ENCODE peak calls at places on chromosomes 2 and 18, in five cellular contexts. L is RKO, K is HFFc6, M is GM18507, E is ELR. P is an unnamed sample.

GRCh38 chr2:201219328-201220096 is 36.6 kb downstream of the CASP10 start:
- DNase-seq in M (no peak), L (no peak), E (no peak), K (no peak), P (no peak)

GRCh38 chr2:119929537-119929936 is 83.3 kb upstream of the EPB41L5 start:
- DNase-seq in L (no peak), M (no peak), E (no peak), K (no peak), P (no peak)

GRCh38 chr2:144233226-144234114 is 286.4 kb downstream of the ZEB2 start:
- DNase-seq in K (no peak), E (no peak), L (no peak), M (no peak), P (no peak)

GRCh38 chr2:81650048-81650971 is 1345.8 kb upstream of the LRRTM1 start:
- DNase-seq in K (no peak), M (no peak), L (peak), E (peak), P (no peak)

GRCh38 chr2:70795164-70795995 is 4.9 kb upstream of the FIGLA start:
- DNase-seq in E (no peak), K (no peak), M (no peak), L (no peak), P (no peak)

GRCh38 chr2:46257476-46257875 is 39.7 kb upstream of the EPAS1 start:
- DNase-seq in K (peak), M (no peak), L (peak), E (peak), P (peak)

GRCh38 chr2:64291181-64291580 is 147.0 kb upstream of the PELI1 start:
- DNase-seq in L (peak), M (no peak), E (peak), K (peak), P (peak)

GRCh38 chr2:172253190-172254052 is 150.7 kb upstream of the DLX2 start:
- DNase-seq in K (peak), M (no peak), L (peak), E (peak), P (peak)

GRCh38 chr2:46036929-46037328 is 260.3 kb upstream of the EPAS1 start:
- DNase-seq in K (no peak), E (peak), M (no peak), L (no peak), P (peak)

GRCh38 chr2:37672104-37672869 is 845 bp upstream of the CDC42EP3 start:
- DNase-seq in L (peak), M (peak), K (peak), E (peak), P (peak)

GRCh38 chr2:235432741-235433520 is 60.9 kb upstream of the AGAP1 start:
- DNase-seq in K (no peak), E (no peak), L (no peak), M (no peak), P (peak)

GRCh38 chr2:172438741-172439508 is 11.5 kb downstream of the ITGA6 start:
- DNase-seq in L (peak), E (peak), M (no peak), K (peak), P (peak)

GRCh38 chr18:57644540-57644939 is 22.9 kb upstream of the NARS1 start:
- DNase-seq in M (no peak), E (peak), K (no peak), L (no peak), P (no peak)

GRCh38 chr18:12741351-12741750 is 38.5 kb downstream of the PSMG2 start:
- DNase-seq in K (peak), M (no peak), L (peak), E (peak), P (no peak)

GRCh38 chr18:65768379-65768778 is 17.6 kb downstream of the CDH7 start:
- DNase-seq in E (no peak), M (no peak), L (peak), K (no peak), P (no peak)

GRCh38 chr2:178834086-178834485 is 26.9 kb upstream of the TTN start:
- DNase-seq in E (no peak), K (no peak), M (no peak), L (no peak), P (no peak)

GRCh38 chr18:63224574-63224973 is 95.0 kb downstream of the BCL2 start:
- DNase-seq in K (no peak), E (no peak), L (no peak), M (no peak), P (no peak)

GRCh38 chr2:4219571-4219970 is 516.2 kb downstream of the DCDC2C start:
- DNase-seq in L (peak), E (no peak), M (no peak), K (no peak), P (no peak)

GRCh38 chr2:88874063-88874657 is 182.7 kb downstream of the RPIA start:
- DNase-seq in L (peak), K (peak), M (no peak), E (peak), P (peak)

GRCh38 chr2:61993422-61994024 is 88.0 kb downstream of the COMMD1 start:
- DNase-seq in M (no peak), K (peak), L (peak), E (peak), P (peak)

GRCh38 chr2:222040333-222040732 is 258.5 kb downstream of the PAX3 start:
- DNase-seq in L (no peak), M (no peak), E (no peak), K (no peak), P (no peak)

GRCh38 chr2:144362401-144362800 is 157.5 kb downstream of the ZEB2 start:
- DNase-seq in M (no peak), L (no peak), K (peak), E (no peak), P (peak)

GRCh38 chr2:219603784-219604183 is 6.1 kb downstream of the STK11IP start:
- DNase-seq in E (no peak), K (no peak), L (no peak), M (no peak), P (no peak)

GRCh38 chr2:16890081-16890480 is 224.4 kb upstream of the CYRIA start:
- DNase-seq in L (no peak), K (no peak), M (no peak), E (no peak), P (no peak)

GRCh38 chr2:236666646-236667204 is 97.1 kb downstream of the ACKR3 start:
- DNase-seq in L (no peak), M (no peak), E (no peak), K (no peak), P (no peak)

GRCh38 chr2:28445448-28446258 is 50.2 kb upstream of the PLB1 start:
- DNase-seq in E (peak), M (no peak), K (peak), L (peak), P (peak)

GRCh38 chr2:173982918-173983317 is 17.7 kb upstream of the SP3 start:
- DNase-seq in E (no peak), K (peak), L (no peak), M (no peak), P (no peak)

GRCh38 chr2:112795720-112796119 is 11.4 kb upstream of the IL1A start:
- DNase-seq in L (no peak), M (no peak), E (no peak), K (no peak), P (no peak)

GRCh38 chr2:98691307-98691706 is 39.6 kb downstream of the MGAT4A start:
- DNase-seq in M (no peak), K (no peak), L (peak), E (peak), P (no peak)

GRCh38 chr2:54259413-54260240 is 3.6 kb upstream of the TSPYL6 start:
- DNase-seq in K (no peak), M (peak), L (no peak), E (peak), P (no peak)

GRCh38 chr2:99442837-99443236 is 47.0 kb downstream of the REV1 start:
- DNase-seq in L (no peak), K (no peak), M (no peak), E (no peak), P (no peak)

GRCh38 chr18:79570266-79571201 is 109.1 kb upstream of the CTDP1 start:
- DNase-seq in L (peak), K (no peak), M (no peak), E (peak), P (peak)

GRCh38 chr2:111028720-111029119 is 92.0 kb upstream of the BCL2L11 start:
- DNase-seq in K (no peak), L (peak), E (peak), M (no peak), P (no peak)

GRCh38 chr2:64808092-64808491 is 154.4 kb upstream of the SERTAD2 start:
- DNase-seq in E (no peak), M (no peak), K (no peak), L (no peak), P (no peak)

P was measured in GM03348.